ENCODE peak calls at places on chromosomes 13 and 19, in four cellular contexts. C is midbrain, P is EL, N is GOT3. I is an unnamed sample.

GRCh38 chr13:32225494-32225931 is 89.7 kb downstream of the ZAR1L start:
- DNase-seq in C (no peak), P (peak; percentile 69), N (no peak), I (no peak)

GRCh38 chr19:35592226-35592625 is 6.3 kb downstream of the PMIS2 start:
- DNase-seq in C (no peak), P (peak; percentile 29), N (no peak), I (no peak)

GRCh38 chr19:41720103-41720502 is 11.7 kb downstream of the CEACAM5 start:
- DNase-seq in C (no peak), P (no peak), N (no peak), I (no peak)

GRCh38 chr19:45824531-45825262 is 9.6 kb upstream of the RSPH6A start:
- DNase-seq in C (peak; percentile 13), P (no peak), N (no peak), I (no peak)

GRCh38 chr13:77860621-77861020 is 58.0 kb downstream of the EDNRB start:
- DNase-seq in C (no peak), P (peak; percentile 1), N (no peak), I (no peak)

GRCh38 chr13:31503626-31504025 is 235.7 kb upstream of the RXFP2 start:
- DNase-seq in C (no peak), P (no peak), N (no peak), I (no peak)

GRCh38 chr19:29837448-29837961 is 25.7 kb downstream of the CCNE1 start:
- DNase-seq in C (no peak), P (no peak), N (no peak), I (peak; percentile 82)

GRCh38 chr19:4557971-4558941 is 1.2 kb downstream of the SEMA6B start:
- DNase-seq in C (no peak), P (no peak), N (no peak), I (no peak)

GRCh38 chr19:35439921-35440320 is 8.1 kb upstream of the FFAR2 start:
- DNase-seq in C (no peak), P (no peak), N (no peak), I (no peak)

GRCh38 chr13:24269803-24270202 is 39.6 kb upstream of the C1QTNF9 start:
- DNase-seq in C (no peak), P (peak; percentile 8), N (no peak), I (no peak)

GRCh38 chr19:41422955-41423354 is 4.2 kb downstream of the B3GNT8 start:
- DNase-seq in C (no peak), P (no peak), N (no peak), I (no peak)

GRCh38 chr13:47277774-47278173 is 380.9 kb upstream of the HTR2A start:
- DNase-seq in C (no peak), P (peak; percentile 17), N (no peak), I (no peak)

GRCh38 chr19:18377026-18377425 is 8.9 kb upstream of the GDF15 start:
- DNase-seq in C (no peak), P (no peak), N (no peak), I (no peak)

GRCh38 chr13:77429320-77430142 is 102.6 kb upstream of the MYCBP2 start:
- DNase-seq in C (no peak), P (no peak), N (no peak), I (no peak)

GRCh38 chr13:114142640-114143490 is 10.4 kb upstream of the RASA3 start:
- DNase-seq in C (no peak), P (no peak), N (no peak), I (peak; percentile 87)

GRCh38 chr19:48859711-48860572 is 8.5 kb downstream of the PLEKHA4 start:
- DNase-seq in C (no peak), P (no peak), N (no peak), I (no peak)

GRCh38 chr13:105196052-105196451 is 1339.4 kb downstream of the EFNB2 start:
- DNase-seq in C (no peak), P (peak; percentile 89), N (no peak), I (no peak)

GRCh38 chr19:17415107-17415506 is 4.7 kb upstream of the MVB12A start:
- DNase-seq in C (no peak), P (no peak), N (no peak), I (no peak)

GRCh38 chr19:18049390-18049789 is 37.3 kb downstream of the IL12RB1 start:
- DNase-seq in C (peak; percentile 80), P (peak; percentile 14), N (no peak), I (no peak)

GRCh38 chr19:4310247-4311121 is 6.1 kb downstream of the FSD1 start:
- DNase-seq in C (no peak), P (peak; percentile 14), N (no peak), I (no peak)

GRCh38 chr19:39966617-39967016 is 4.3 kb upstream of the PSMC4 start:
- DNase-seq in C (no peak), P (no peak), N (no peak), I (no peak)

GRCh38 chr13:80558074-80558473 is 217.1 kb upstream of the SPRY2 start:
- DNase-seq in C (no peak), P (no peak), N (no peak), I (no peak)

GRCh38 chr19:53461866-53462265 is 5.7 kb upstream of the ZNF813 start:
- DNase-seq in C (no peak), P (no peak), N (no peak), I (no peak)

GRCh38 chr13:98450495-98451167 is 126.3 kb downstream of the STK24 start:
- DNase-seq in C (peak; percentile 73), P (no peak), N (no peak), I (no peak)

GRCh38 chr13:112910616-112911280 is 58.3 kb upstream of the MCF2L start:
- DNase-seq in C (no peak), P (no peak), N (no peak), I (no peak)

GRCh38 chr19:47152205-47152604 is 21.6 kb downstream of the SAE1 start:
- DNase-seq in C (no peak), P (no peak), N (no peak), I (no peak)

GRCh38 chr19:1648156-1648925 is 4.1 kb downstream of the TCF3 start:
- DNase-seq in C (no peak), P (no peak), N (no peak), I (no peak)

GRCh38 chr13:27985600-27985999 is 2.9 kb downstream of the URAD start:
- DNase-seq in C (no peak), P (no peak), N (no peak), I (no peak)

GRCh38 chr19:46963093-46963734 is 56.4 kb upstream of the NPAS1 start:
- DNase-seq in C (no peak), P (peak; percentile 95), N (peak; percentile 23), I (no peak)

GRCh38 chr19:2475018-2475701 is 767 bp upstream of the GADD45B start:
- DNase-seq in C (no peak), P (peak; percentile 77), N (no peak), I (peak; percentile 65)

GRCh38 chr13:55761986-55762385 is 1378.7 kb upstream of the PRR20A start:
- DNase-seq in C (no peak), P (no peak), N (no peak), I (no peak)

GRCh38 chr13:99908129-99908805 is 63.3 kb downstream of the ZIC5 start:
- DNase-seq in C (no peak), P (no peak), N (no peak), I (no peak)

GRCh38 chr13:114120486-114121430 is 11.7 kb downstream of the RASA3 start:
- DNase-seq in C (no peak), P (no peak), N (no peak), I (no peak)

GRCh38 chr13:51929699-51930098 is 67.9 kb downstream of the CCDC70 start:
- DNase-seq in C (no peak), P (no peak), N (no peak), I (no peak)

GRCh38 chr19:32017341-32017948 is 328.0 kb upstream of the ZNF507 start:
- DNase-seq in C (no peak), P (no peak), N (no peak), I (no peak)

GRCh38 chr13:26020536-26021290 is 31.1 kb downstream of the SHISA2 start:
- DNase-seq in C (no peak), P (no peak), N (no peak), I (no peak)

GRCh38 chr13:21616880-21617279 is 12.9 kb upstream of the MICU2 start:
- DNase-seq in C (no peak), P (peak; percentile 34), N (no peak), I (no peak)

GRCh38 chr19:17357078-17357666 is 19.8 kb downstream of the GTPBP3 start:
- DNase-seq in C (no peak), P (no peak), N (no peak), I (no peak)